ENCODE peak calls at places on chromosomes 13 and 19, in eight cellular contexts. M is stomach; I is CD8-positive, alpha-beta T cell; V is prostate gland; N is tibial artery; T is fibroblast of lung; A is SK-N-SH; Z is heart right ventricle. L is an unnamed sample.

GRCh38 chr13:67229438-67230242 is 496 bp downstream of the PCDH9 start:
- DNase-seq in T (peak; percentile 20), M (no peak), N (no peak), A (peak; percentile 16), I (no peak), Z (no peak), V (no peak), L (no peak)

GRCh38 chr13:45827318-45827717 is 24.2 kb downstream of the SIAH3 start:
- DNase-seq in I (no peak), Z (peak; percentile 37), A (no peak), V (no peak), T (no peak), M (no peak), N (no peak), L (peak; percentile 47)

GRCh38 chr13:51665456-51665855 is 81.2 kb downstream of the WDFY2 start:
- DNase-seq in N (no peak), I (no peak), A (no peak), T (no peak), M (no peak), V (no peak), Z (no peak), L (no peak)

GRCh38 chr13:41648314-41648935 is 191.1 kb downstream of the RGCC start:
- DNase-seq in A (no peak), V (no peak), I (no peak), T (no peak), Z (no peak), M (no peak), N (no peak), L (no peak)

GRCh38 chr13:23618341-23618740 is 48.1 kb downstream of the TNFRSF19 start:
- DNase-seq in V (no peak), T (peak; percentile 95), M (no peak), Z (no peak), A (no peak), N (no peak), I (no peak), L (no peak)

GRCh38 chr13:57491318-57491717 is 140.2 kb upstream of the PCDH17 start:
- DNase-seq in Z (no peak), A (no peak), M (no peak), V (no peak), N (no peak), I (no peak), T (no peak), L (no peak)

GRCh38 chr19:41356984-41357739 is 3.4 kb upstream of the TGFB1 start:
- DNase-seq in I (no peak), Z (no peak), N (no peak), A (peak; percentile 3), T (no peak), M (no peak), V (no peak), L (no peak)

GRCh38 chr13:81745391-81745790 is 1404.5 kb upstream of the SPRY2 start:
- DNase-seq in V (no peak), N (no peak), I (no peak), Z (no peak), A (no peak), T (no peak), M (no peak), L (no peak)

GRCh38 chr19:3065675-3066357 is 3.5 kb upstream of the TLE5 start:
- DNase-seq in T (no peak), I (no peak), V (no peak), Z (no peak), A (peak; percentile 13), N (no peak), M (peak; percentile 57), L (no peak)

GRCh38 chr13:108609353-108609752 is 20.1 kb upstream of the MYO16 start:
- DNase-seq in T (peak; percentile 42), A (peak; percentile 33), I (no peak), V (no peak), Z (no peak), N (no peak), M (no peak), L (no peak)

GRCh38 chr19:8517551-8518442 is 3.8 kb upstream of the ZNF414 start:
- DNase-seq in A (no peak), N (no peak), M (no peak), I (peak; percentile 51), T (peak; percentile 37), Z (no peak), V (no peak), L (no peak)

GRCh38 chr13:57631607-57632275 is at the start of gene PCDH17:
- DNase-seq in I (no peak), M (peak; percentile 34), Z (peak; percentile 32), N (peak; percentile 65), V (no peak), A (peak; percentile 62), T (peak; percentile 70), L (peak; percentile 23)

GRCh38 chr13:55816976-55817601 is 1323.6 kb upstream of the PRR20A start:
- DNase-seq in Z (no peak), V (no peak), N (no peak), T (no peak), M (no peak), I (no peak), A (no peak), L (no peak)

GRCh38 chr13:95601216-95601615 is 43.3 kb downstream of the DZIP1 start:
- DNase-seq in Z (no peak), V (no peak), I (no peak), A (no peak), N (no peak), T (no peak), M (no peak), L (no peak)

GRCh38 chr13:103884139-103884723 is 818.0 kb upstream of the SLC10A2 start:
- DNase-seq in V (no peak), N (no peak), I (no peak), M (no peak), Z (no peak), A (no peak), T (no peak), L (no peak)

GRCh38 chr19:51531349-51532315 is at the start of gene SIGLEC6:
- DNase-seq in V (no peak), N (peak; percentile 63), M (peak; percentile 37), A (no peak), I (no peak), T (no peak), Z (peak; percentile 34), L (peak; percentile 47)

GRCh38 chr19:4575267-4575793 is 15.8 kb upstream of the SEMA6B start:
- DNase-seq in V (no peak), I (no peak), T (peak; percentile 97), Z (peak; percentile 70), N (peak; percentile 28), M (no peak), A (peak; percentile 58), L (peak; percentile 68)

GRCh38 chr13:80716610-80717081 is 375.7 kb upstream of the SPRY2 start:
- DNase-seq in M (no peak), I (no peak), Z (peak; percentile 23), V (no peak), T (peak; percentile 95), A (no peak), N (no peak), L (no peak)

GRCh38 chr19:2475018-2475701 is 767 bp upstream of the GADD45B start:
- DNase-seq in I (peak; percentile 45), V (peak; percentile 41), N (peak; percentile 55), M (peak; percentile 65), Z (peak; percentile 62), T (peak; percentile 56), A (peak; percentile 54), L (peak; percentile 62)

GRCh38 chr13:93413972-93414717 is 187.5 kb downstream of the GPC6 start:
- DNase-seq in M (no peak), Z (no peak), T (peak; percentile 68), V (no peak), I (no peak), N (no peak), A (no peak), L (no peak)

GRCh38 chr19:39334444-39334976 is 1.3 kb downstream of the GMFG start:
- DNase-seq in A (no peak), N (no peak), I (no peak), T (no peak), V (no peak), Z (no peak), M (no peak), L (no peak)

GRCh38 chr19:39333507-39333906 is 2.3 kb downstream of the GMFG start:
- DNase-seq in A (no peak), T (no peak), N (no peak), V (no peak), I (no peak), Z (no peak), M (no peak), L (no peak)

GRCh38 chr19:39329948-39330347 is 5.9 kb downstream of the GMFG start:
- DNase-seq in T (no peak), A (no peak), Z (no peak), V (no peak), I (no peak), N (no peak), M (no peak), L (no peak)

GRCh38 chr19:39335168-39335567 is 675 bp downstream of the GMFG start:
- DNase-seq in N (no peak), V (no peak), I (peak; percentile 14), A (peak; percentile 14), Z (no peak), T (no peak), M (no peak), L (no peak)

GRCh38 chr19:39332293-39332692 is 3.5 kb downstream of the GMFG start:
- DNase-seq in A (no peak), M (no peak), Z (no peak), N (no peak), V (no peak), I (no peak), T (no peak), L (no peak)
- H3K4me1 ChIP-seq in A (no peaks in the 10 kb centered on the region), M (peaks cover 21% of the 10 kb centered on the region), Z (peaks cover 7% of the 10 kb centered on the region), N (no peaks in the 10 kb centered on the region), V (no peaks in the 10 kb centered on the region), I (peaks cover 73% of the 10 kb centered on the region), T (peaks cover 2% of the 10 kb centered on the region), L (peaks cover 8% of the 10 kb centered on the region)

GRCh38 chr13:37806666-37807065 is 62.9 kb downstream of the TRPC4 start:
- DNase-seq in I (no peak), N (no peak), Z (no peak), M (no peak), V (no peak), T (no peak), A (no peak), L (no peak)
- TF ChIP-seq CTCF in I (no peak), N (no peak), Z (no peak), M (no peak), V (no peak), T (no peak), A (no peak), L (no peak)

GRCh38 chr19:13026478-13026999 is 31.3 kb downstream of the NFIX start:
- DNase-seq in M (peak; percentile 68), N (no peak), V (no peak), Z (no peak), T (peak; percentile 79), I (no peak), A (no peak), L (no peak)
- H3K4me1 ChIP-seq in M (peaks cover 100% of the 10 kb centered on the region), N (peaks cover 13% of the 10 kb centered on the region), V (peaks cover 29% of the 10 kb centered on the region), Z (peaks cover 97% of the 10 kb centered on the region), T (peaks cover 18% of the 10 kb centered on the region), I (peaks cover 16% of the 10 kb centered on the region), A (peaks cover 46% of the 10 kb centered on the region), L (peaks cover 98% of the 10 kb centered on the region)

DNA sequence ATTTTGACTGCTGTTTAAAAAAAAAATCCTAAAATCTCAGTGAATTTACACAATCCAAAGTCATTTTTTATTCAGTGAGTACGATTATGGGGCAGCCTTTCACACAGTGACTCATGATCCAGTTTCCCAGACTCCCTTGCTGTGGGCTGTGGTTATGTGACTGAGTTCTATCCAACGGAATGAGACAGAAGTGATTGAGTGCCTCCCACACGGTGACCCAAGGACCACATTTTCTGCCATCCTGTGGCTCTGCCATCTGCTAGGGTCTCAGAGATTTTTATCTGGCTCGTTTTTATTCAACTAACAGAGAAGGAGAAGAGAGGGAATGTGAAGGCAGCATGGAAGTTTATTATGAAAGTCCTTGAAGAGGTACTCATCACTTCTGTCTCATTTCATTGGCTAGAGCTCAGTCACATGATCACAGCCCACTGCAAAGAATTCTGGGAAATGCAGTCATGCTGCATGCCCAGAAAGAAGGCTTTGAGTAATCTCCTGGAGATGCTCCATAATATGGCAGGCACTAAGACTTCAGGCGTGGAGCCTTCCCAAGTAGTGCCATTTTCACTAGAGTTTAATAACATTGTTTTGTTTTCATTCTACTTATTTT is 999.4 kb downstream of the UQCRFS1 start:
- DNase-seq in Z (no peak), A (peak; percentile 22), V (no peak), T (no peak), I (no peak), M (no peak), N (no peak), L (no peak)
- TF ChIP-seq CTCF in Z (no peak), A (no peak), V (no peak), T (no peak), I (no peak), M (no peak), N (no peak), L (no peak)

L was measured in left ventricle myocardium inferior.